ENCODE peak calls at places on chromosomes 5 and 9, in four cellular contexts. One of them, this sample, is unnamed.

GRCh38 chr5:28779161-28779754 is 1740.9 kb upstream of the CDH9 start:
- DNase-seq in upper lobe of right lung: no peak
- DNase-seq in effector memory CD4-positive, alpha-beta T cell: no peak
- DNase-seq in GM23248: no peak
- DNase-seq in this sample: no peak

GRCh38 chr5:120073722-120074121 is 390.4 kb upstream of the PRR16 start:
- DNase-seq in upper lobe of right lung: no peak
- DNase-seq in effector memory CD4-positive, alpha-beta T cell: no peak
- DNase-seq in GM23248: no peak
- DNase-seq in this sample: no peak

GRCh38 chr5:175383350-175383749 is 60.6 kb downstream of the DRD1 start:
- DNase-seq in upper lobe of right lung: no peak
- DNase-seq in effector memory CD4-positive, alpha-beta T cell: no peak
- DNase-seq in GM23248: no peak
- DNase-seq in this sample: no peak

GRCh38 chr5:142109356-142110045 is 922 bp downstream of the NDFIP1 start:
- DNase-seq in upper lobe of right lung: no peak
- DNase-seq in effector memory CD4-positive, alpha-beta T cell: no peak
- DNase-seq in GM23248: peak
- DNase-seq in this sample: no peak

GRCh38 chr5:139696894-139697658 is 48.9 kb downstream of the CXXC5 start:
- DNase-seq in upper lobe of right lung: peak
- DNase-seq in effector memory CD4-positive, alpha-beta T cell: no peak
- DNase-seq in GM23248: peak
- DNase-seq in this sample: peak

GRCh38 chr9:105142406-105143092 is 101.9 kb upstream of the SLC44A1 start:
- DNase-seq in upper lobe of right lung: no peak
- DNase-seq in effector memory CD4-positive, alpha-beta T cell: no peak
- DNase-seq in GM23248: peak
- DNase-seq in this sample: no peak

GRCh38 chr5:68251804-68252648 is 36.5 kb downstream of the PIK3R1 start:
- DNase-seq in upper lobe of right lung: no peak
- DNase-seq in effector memory CD4-positive, alpha-beta T cell: no peak
- DNase-seq in GM23248: peak
- DNase-seq in this sample: peak

GRCh38 chr5:4700082-4700481 is 440.0 kb upstream of the ADAMTS16 start:
- DNase-seq in upper lobe of right lung: peak
- DNase-seq in effector memory CD4-positive, alpha-beta T cell: no peak
- DNase-seq in GM23248: peak
- DNase-seq in this sample: peak

GRCh38 chr9:127223810-127224177 is 40.8 kb upstream of the GARNL3 start:
- DNase-seq in upper lobe of right lung: no peak
- DNase-seq in effector memory CD4-positive, alpha-beta T cell: no peak
- DNase-seq in GM23248: no peak
- DNase-seq in this sample: no peak

GRCh38 chr5:133120156-133120750 is 68.4 kb downstream of the HSPA4 start:
- DNase-seq in upper lobe of right lung: no peak
- DNase-seq in effector memory CD4-positive, alpha-beta T cell: no peak
- DNase-seq in GM23248: no peak
- DNase-seq in this sample: no peak

GRCh38 chr5:179271821-179272325 is 73.4 kb downstream of the ADAMTS2 start:
- DNase-seq in upper lobe of right lung: peak
- DNase-seq in effector memory CD4-positive, alpha-beta T cell: no peak
- DNase-seq in GM23248: no peak
- DNase-seq in this sample: peak
- H3K27ac ChIP-seq in upper lobe of right lung: peak
- H3K27ac ChIP-seq in effector memory CD4-positive, alpha-beta T cell: no peak
- H3K27ac ChIP-seq in GM23248: peak
- H3K27ac ChIP-seq in this sample: no peak

GRCh38 chr5:171307843-171308452 is 1.1 kb upstream of the TLX3 start:
- DNase-seq in upper lobe of right lung: peak
- DNase-seq in effector memory CD4-positive, alpha-beta T cell: no peak
- DNase-seq in GM23248: no peak
- DNase-seq in this sample: no peak

GRCh38 chr5:171309276-171309525 is 153 bp downstream of the TLX3 start:
- DNase-seq in upper lobe of right lung: peak
- DNase-seq in effector memory CD4-positive, alpha-beta T cell: no peak
- DNase-seq in GM23248: no peak
- DNase-seq in this sample: no peak

GRCh38 chr5:171306785-171307591 is 2.1 kb upstream of the TLX3 start:
- DNase-seq in upper lobe of right lung: peak
- DNase-seq in effector memory CD4-positive, alpha-beta T cell: no peak
- DNase-seq in GM23248: no peak
- DNase-seq in this sample: no peak

GRCh38 chr5:171309526-171310333 is 682 bp downstream of the TLX3 start:
- DNase-seq in upper lobe of right lung: peak
- DNase-seq in effector memory CD4-positive, alpha-beta T cell: no peak
- DNase-seq in GM23248: no peak
- DNase-seq in this sample: no peak

DNA sequence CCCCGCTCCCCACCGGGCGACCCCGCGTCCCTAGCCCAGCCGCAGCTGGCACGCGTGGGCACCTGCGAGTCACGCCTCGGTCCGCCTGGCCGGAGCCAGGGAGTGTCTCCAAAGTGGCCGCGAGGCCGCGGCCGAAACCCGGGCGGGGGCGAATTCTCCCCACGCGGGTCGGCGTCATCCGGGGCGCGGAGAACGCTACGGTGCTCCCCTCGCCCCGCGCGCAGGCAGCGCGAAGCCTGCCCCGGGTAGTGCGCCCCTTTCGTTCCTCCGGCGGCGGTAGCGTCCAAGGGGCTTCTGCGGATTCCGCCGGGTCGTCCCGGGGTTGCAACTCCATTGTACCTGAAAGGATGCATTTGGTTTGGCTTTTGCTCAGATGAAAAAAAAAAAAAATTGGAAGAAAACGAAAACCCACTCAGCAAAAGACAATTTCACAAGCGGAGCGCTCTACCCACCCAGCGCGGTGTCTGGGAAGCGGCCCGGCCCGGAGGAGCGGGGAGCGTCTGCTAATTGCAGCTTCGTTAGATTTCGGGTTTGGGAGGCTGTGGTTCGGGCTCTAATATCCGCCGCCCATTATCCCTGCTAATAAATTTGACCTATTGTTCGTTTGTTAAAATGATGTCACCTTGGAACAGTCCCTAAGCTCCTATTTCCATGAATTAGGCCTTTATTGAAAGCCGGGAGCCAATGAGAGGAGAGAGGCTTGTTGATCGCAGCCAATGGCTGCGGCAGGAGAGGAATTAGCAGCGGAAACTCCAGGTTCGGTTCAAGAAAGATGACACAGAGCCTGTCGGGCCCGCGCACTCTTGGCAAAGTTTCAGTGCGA is at the start of gene TLX3:
- DNase-seq in upper lobe of right lung: peak
- DNase-seq in effector memory CD4-positive, alpha-beta T cell: no peak
- DNase-seq in GM23248: no peak
- DNase-seq in this sample: no peak
- H3K27ac ChIP-seq in upper lobe of right lung: no peak
- H3K27ac ChIP-seq in effector memory CD4-positive, alpha-beta T cell: no peak
- H3K27ac ChIP-seq in GM23248: no peak
- H3K27ac ChIP-seq in this sample: no peak

GRCh38 chr5:59760798-59761348 is 132.7 kb downstream of the PDE4D start:
- DNase-seq in upper lobe of right lung: no peak
- DNase-seq in effector memory CD4-positive, alpha-beta T cell: no peak
- DNase-seq in GM23248: peak
- DNase-seq in this sample: no peak
- H3K27ac ChIP-seq in upper lobe of right lung: no peak
- H3K27ac ChIP-seq in effector memory CD4-positive, alpha-beta T cell: no peak
- H3K27ac ChIP-seq in GM23248: peak
- H3K27ac ChIP-seq in this sample: no peak

DNA sequence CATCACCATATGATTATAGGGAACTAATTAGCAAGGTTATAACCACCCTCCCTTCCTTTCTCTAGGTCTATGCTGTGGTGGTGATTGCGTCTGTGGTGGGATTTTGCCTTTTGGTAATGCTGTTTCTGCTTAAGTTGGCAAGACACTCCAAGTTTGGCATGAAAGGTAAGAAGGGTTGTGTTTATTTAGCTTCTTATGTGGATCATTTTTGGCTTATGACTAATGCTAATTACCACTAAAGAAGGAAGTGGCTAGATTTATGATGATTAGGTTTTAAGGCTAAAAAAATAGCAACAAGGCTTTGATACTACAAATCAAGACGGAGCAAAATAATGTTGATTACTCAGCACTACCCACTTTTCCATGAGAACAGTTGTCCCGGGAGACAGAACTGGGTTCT is 82.4 kb downstream of the NTRK2 start:
- DNase-seq in upper lobe of right lung: no peak
- DNase-seq in effector memory CD4-positive, alpha-beta T cell: no peak
- DNase-seq in GM23248: no peak
- DNase-seq in this sample: no peak
- H3K27ac ChIP-seq in upper lobe of right lung: no peak
- H3K27ac ChIP-seq in effector memory CD4-positive, alpha-beta T cell: no peak
- H3K27ac ChIP-seq in GM23248: no peak
- H3K27ac ChIP-seq in this sample: no peak

GRCh38 chr5:151664694-151665583 is 21.8 kb downstream of the SPARC start:
- DNase-seq in upper lobe of right lung: no peak
- DNase-seq in effector memory CD4-positive, alpha-beta T cell: no peak
- DNase-seq in GM23248: peak
- DNase-seq in this sample: peak
- H3K27ac ChIP-seq in upper lobe of right lung: peak
- H3K27ac ChIP-seq in effector memory CD4-positive, alpha-beta T cell: no peak
- H3K27ac ChIP-seq in GM23248: peak
- H3K27ac ChIP-seq in this sample: peak

GRCh38 chr5:82246960-82247574 is 31.1 kb downstream of the RPS23 start:
- DNase-seq in upper lobe of right lung: no peak
- DNase-seq in effector memory CD4-positive, alpha-beta T cell: no peak
- DNase-seq in GM23248: no peak
- DNase-seq in this sample: no peak
- H3K27ac ChIP-seq in upper lobe of right lung: no peak
- H3K27ac ChIP-seq in effector memory CD4-positive, alpha-beta T cell: no peak
- H3K27ac ChIP-seq in GM23248: no peak
- H3K27ac ChIP-seq in this sample: no peak

GRCh38 chr5:163696270-163696887 is 191.0 kb downstream of the MAT2B start:
- DNase-seq in upper lobe of right lung: no peak
- DNase-seq in effector memory CD4-positive, alpha-beta T cell: no peak
- DNase-seq in GM23248: peak
- DNase-seq in this sample: no peak
- H3K27ac ChIP-seq in upper lobe of right lung: no peak
- H3K27ac ChIP-seq in effector memory CD4-positive, alpha-beta T cell: no peak
- H3K27ac ChIP-seq in GM23248: no peak
- H3K27ac ChIP-seq in this sample: no peak

GRCh38 chr9:16180546-16180945 is 627.7 kb downstream of the CCDC171 start:
- DNase-seq in upper lobe of right lung: no peak
- DNase-seq in effector memory CD4-positive, alpha-beta T cell: no peak
- DNase-seq in GM23248: peak
- DNase-seq in this sample: no peak
- H3K27ac ChIP-seq in upper lobe of right lung: no peak
- H3K27ac ChIP-seq in effector memory CD4-positive, alpha-beta T cell: no peak
- H3K27ac ChIP-seq in GM23248: peak
- H3K27ac ChIP-seq in this sample: no peak

GRCh38 chr5:34487202-34487879 is 168.8 kb upstream of the RAI14 start:
- DNase-seq in upper lobe of right lung: no peak
- DNase-seq in effector memory CD4-positive, alpha-beta T cell: no peak
- DNase-seq in GM23248: peak
- DNase-seq in this sample: no peak
- H3K27ac ChIP-seq in upper lobe of right lung: peak
- H3K27ac ChIP-seq in effector memory CD4-positive, alpha-beta T cell: no peak
- H3K27ac ChIP-seq in GM23248: peak
- H3K27ac ChIP-seq in this sample: no peak